ENCODE peak calls at places on chromosomes 7 and 10, in four cellular contexts. One of them, this sample, is unnamed.

GRCh38 chr10:129385600-129385999 is 81.4 kb upstream of the MGMT start:
- DNase-seq in uterus: no peak
- DNase-seq in fibroblast of pulmonary artery: no peak
- DNase-seq in astrocyte: no peak
- DNase-seq in this sample: no peak

GRCh38 chr10:1402821-1403507 is 334.4 kb downstream of the ADARB2 start:
- DNase-seq in fibroblast of pulmonary artery: no peak
- DNase-seq in astrocyte: no peak
- DNase-seq in uterus: no peak
- DNase-seq in this sample: no peak

GRCh38 chr10:100006241-100006886 is 3.4 kb downstream of the DNMBP start:
- DNase-seq in uterus: peak; percentile 28
- DNase-seq in astrocyte: peak; percentile 97
- DNase-seq in fibroblast of pulmonary artery: peak; percentile 93
- DNase-seq in this sample: peak; percentile 97

GRCh38 chr7:135210818-135211178 is 528 bp downstream of the WDR91 start:
- DNase-seq in fibroblast of pulmonary artery: peak; percentile 26
- DNase-seq in uterus: no peak
- DNase-seq in astrocyte: no peak
- DNase-seq in this sample: peak; percentile 29

GRCh38 chr7:136079478-136079892 is 102.3 kb upstream of the MTPN start:
- DNase-seq in fibroblast of pulmonary artery: no peak
- DNase-seq in uterus: no peak
- DNase-seq in astrocyte: no peak
- DNase-seq in this sample: no peak

GRCh38 chr10:78185693-78186055 is 152.0 kb downstream of the RPS24 start:
- DNase-seq in fibroblast of pulmonary artery: peak; percentile 11
- DNase-seq in uterus: no peak
- DNase-seq in astrocyte: no peak
- DNase-seq in this sample: no peak

GRCh38 chr7:32266932-32267475 is 196.8 kb upstream of the PDE1C start:
- DNase-seq in fibroblast of pulmonary artery: no peak
- DNase-seq in astrocyte: no peak
- DNase-seq in uterus: no peak
- DNase-seq in this sample: no peak

GRCh38 chr10:69864321-69864720 is 62.6 kb downstream of the COL13A1 start:
- DNase-seq in astrocyte: peak; percentile 93
- DNase-seq in fibroblast of pulmonary artery: peak; percentile 89
- DNase-seq in uterus: no peak
- DNase-seq in this sample: peak; percentile 81

GRCh38 chr7:147048864-147049263 is 932.3 kb downstream of the CNTNAP2 start:
- DNase-seq in fibroblast of pulmonary artery: no peak
- DNase-seq in astrocyte: no peak
- DNase-seq in uterus: no peak
- DNase-seq in this sample: no peak

GRCh38 chr7:43692582-43693373 is 36.5 kb downstream of the COA1 start:
- DNase-seq in fibroblast of pulmonary artery: no peak
- DNase-seq in uterus: no peak
- DNase-seq in astrocyte: no peak
- DNase-seq in this sample: no peak

GRCh38 chr7:45203947-45204445 is 46.4 kb downstream of the RAMP3 start:
- DNase-seq in uterus: no peak
- DNase-seq in fibroblast of pulmonary artery: peak; percentile 63
- DNase-seq in astrocyte: no peak
- DNase-seq in this sample: peak; percentile 19
- H3K4me3 ChIP-seq in uterus: no peak overlapping the region
- H3K4me3 ChIP-seq in fibroblast of pulmonary artery: peak overlapping the region; percentile 31
- H3K4me3 ChIP-seq in astrocyte: no peak overlapping the region
- H3K4me3 ChIP-seq in this sample: peak overlapping the region; percentile 5

GRCh38 chr7:55073051-55073511 is 54.3 kb downstream of the EGFR start:
- DNase-seq in astrocyte: peak; percentile 77
- DNase-seq in fibroblast of pulmonary artery: no peak
- DNase-seq in uterus: no peak
- DNase-seq in this sample: no peak

GRCh38 chr7:55075464-55075971 is 56.7 kb downstream of the EGFR start:
- DNase-seq in uterus: peak; percentile 63
- DNase-seq in astrocyte: no peak
- DNase-seq in fibroblast of pulmonary artery: peak; percentile 46
- DNase-seq in this sample: peak; percentile 64

GRCh38 chr7:55072251-55072650 is 53.4 kb downstream of the EGFR start:
- DNase-seq in fibroblast of pulmonary artery: no peak
- DNase-seq in astrocyte: no peak
- DNase-seq in uterus: no peak
- DNase-seq in this sample: no peak

GRCh38 chr7:55071411-55072188 is 52.8 kb downstream of the EGFR start:
- DNase-seq in uterus: no peak
- DNase-seq in astrocyte: peak; percentile 60
- DNase-seq in fibroblast of pulmonary artery: no peak
- DNase-seq in this sample: peak; percentile 79

DNA sequence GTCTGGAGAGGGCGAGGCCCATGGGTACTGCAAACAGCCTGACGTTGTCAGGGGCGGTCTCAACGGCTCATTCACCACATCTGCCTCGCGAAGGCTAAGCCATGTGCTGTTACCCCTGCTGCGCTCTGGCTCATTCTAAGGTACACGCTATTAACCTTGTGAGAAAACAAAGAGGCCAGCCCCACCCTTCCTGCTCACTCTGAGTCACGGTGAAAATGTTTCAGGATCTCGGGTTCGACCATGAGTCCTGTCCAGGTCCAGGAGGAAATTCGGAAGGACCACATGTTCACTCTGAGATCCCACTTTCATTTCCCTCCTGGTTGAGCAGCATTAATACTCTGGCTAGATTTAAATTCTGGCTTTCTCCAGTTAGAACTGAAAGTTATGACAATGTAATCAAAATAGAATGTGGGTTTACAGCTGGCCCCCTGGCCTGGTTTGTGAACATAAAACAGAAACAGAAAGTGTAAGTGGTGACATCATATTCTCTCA is 55.2 kb downstream of the EGFR start:
- DNase-seq in astrocyte: peak; percentile 88
- DNase-seq in fibroblast of pulmonary artery: peak; percentile 68
- DNase-seq in uterus: no peak
- DNase-seq in this sample: peak; percentile 96
- H3K4me3 ChIP-seq in astrocyte: peak overlapping the region; percentile 38
- H3K4me3 ChIP-seq in fibroblast of pulmonary artery: peak overlapping the region; percentile 42
- H3K4me3 ChIP-seq in uterus: no peak overlapping the region
- H3K4me3 ChIP-seq in this sample: peak overlapping the region; percentile 29

DNA sequence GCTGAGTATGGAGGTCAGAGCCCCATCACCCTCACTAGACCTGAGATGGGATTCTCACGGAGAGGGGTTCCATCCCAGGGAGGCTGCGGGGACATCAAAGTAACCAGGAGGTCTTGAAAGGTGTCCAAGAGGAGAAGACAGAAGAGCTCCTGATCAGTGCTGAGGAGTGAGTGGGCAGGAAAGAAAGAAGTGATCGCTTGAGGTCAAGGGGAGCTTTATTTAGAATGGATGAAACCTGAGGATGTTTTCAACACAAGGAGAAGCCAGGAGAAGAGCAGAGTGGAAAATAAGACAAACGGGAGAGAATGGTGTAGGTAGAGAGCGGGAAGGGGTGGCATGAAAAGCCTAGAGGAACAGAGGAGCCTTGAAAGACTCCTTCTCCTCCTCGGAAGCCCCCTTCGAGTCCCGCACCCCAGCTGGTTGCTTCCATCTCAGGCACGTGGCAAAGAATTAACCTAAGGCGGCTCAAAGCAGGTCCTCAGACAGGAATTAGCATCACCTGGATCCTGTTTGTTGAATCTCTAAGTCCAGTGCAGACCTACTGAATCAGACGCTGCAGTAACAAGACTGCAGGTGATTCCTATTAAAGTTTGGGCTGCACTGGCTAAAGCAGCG is 5.8 kb downstream of the SVIL start:
- DNase-seq in uterus: no peak
- DNase-seq in fibroblast of pulmonary artery: no peak
- DNase-seq in astrocyte: no peak
- DNase-seq in this sample: no peak
- H3K4me3 ChIP-seq in uterus: no peak overlapping the region
- H3K4me3 ChIP-seq in fibroblast of pulmonary artery: no peak overlapping the region
- H3K4me3 ChIP-seq in astrocyte: no peak overlapping the region
- H3K4me3 ChIP-seq in this sample: no peak overlapping the region

DNA sequence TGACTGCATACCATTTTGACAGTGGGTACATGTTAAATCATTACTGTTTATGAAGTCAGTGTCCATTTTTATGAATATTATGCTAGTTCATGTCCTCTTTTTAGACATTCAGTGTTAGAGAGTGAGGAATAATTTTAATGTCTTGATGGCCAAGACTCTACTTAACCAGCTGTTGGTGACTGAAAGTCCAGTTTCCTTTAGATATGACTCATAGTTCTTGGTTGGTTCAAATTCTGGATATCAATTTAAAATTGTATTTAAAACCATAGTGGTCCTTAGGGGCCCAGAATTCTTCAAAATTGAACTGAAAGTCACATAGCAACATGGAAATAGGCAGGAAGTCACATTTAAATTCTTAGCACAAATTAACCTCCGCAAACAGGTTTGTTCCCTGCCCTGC is 196.5 kb upstream of the PRPS1L1 start:
- DNase-seq in fibroblast of pulmonary artery: no peak
- DNase-seq in uterus: no peak
- DNase-seq in astrocyte: no peak
- DNase-seq in this sample: no peak
- H3K4me3 ChIP-seq in fibroblast of pulmonary artery: no peak overlapping the region
- H3K4me3 ChIP-seq in uterus: no peak overlapping the region
- H3K4me3 ChIP-seq in astrocyte: no peak overlapping the region
- H3K4me3 ChIP-seq in this sample: no peak overlapping the region

GRCh38 chr7:91266067-91266930 is 2.1 kb downstream of the FZD1 start:
- DNase-seq in uterus: no peak
- DNase-seq in astrocyte: peak; percentile 20
- DNase-seq in fibroblast of pulmonary artery: no peak
- DNase-seq in this sample: peak; percentile 38
- H3K4me3 ChIP-seq in uterus: peak overlapping the region; percentile 62
- H3K4me3 ChIP-seq in astrocyte: peak overlapping the region; percentile 85
- H3K4me3 ChIP-seq in fibroblast of pulmonary artery: peak overlapping the region; percentile 76
- H3K4me3 ChIP-seq in this sample: peak overlapping the region; percentile 71

GRCh38 chr7:127702253-127702652 is 50.3 kb downstream of the SND1 start:
- DNase-seq in astrocyte: no peak
- DNase-seq in fibroblast of pulmonary artery: no peak
- DNase-seq in uterus: no peak
- DNase-seq in this sample: no peak
- H3K4me3 ChIP-seq in astrocyte: no peak overlapping the region
- H3K4me3 ChIP-seq in fibroblast of pulmonary artery: no peak overlapping the region
- H3K4me3 ChIP-seq in uterus: no peak overlapping the region
- H3K4me3 ChIP-seq in this sample: no peak overlapping the region

GRCh38 chr7:106038916-106039315 is 73.2 kb downstream of the SYPL1 start:
- DNase-seq in uterus: no peak
- DNase-seq in fibroblast of pulmonary artery: no peak
- DNase-seq in astrocyte: no peak
- DNase-seq in this sample: no peak

GRCh38 chr7:106041140-106041717 is 70.9 kb downstream of the SYPL1 start:
- DNase-seq in uterus: no peak
- DNase-seq in fibroblast of pulmonary artery: peak; percentile 42
- DNase-seq in astrocyte: no peak
- DNase-seq in this sample: peak; percentile 36

GRCh38 chr7:106039486-106040060 is 72.5 kb downstream of the SYPL1 start:
- DNase-seq in uterus: peak; percentile 85
- DNase-seq in fibroblast of pulmonary artery: peak; percentile 69
- DNase-seq in astrocyte: peak; percentile 73
- DNase-seq in this sample: peak; percentile 81

GRCh38 chr7:106045139-106045538 is 67.0 kb downstream of the SYPL1 start:
- DNase-seq in uterus: no peak
- DNase-seq in astrocyte: no peak
- DNase-seq in fibroblast of pulmonary artery: no peak
- DNase-seq in this sample: no peak

GRCh38 chr7:106042196-106042611 is 69.9 kb downstream of the SYPL1 start:
- DNase-seq in astrocyte: no peak
- DNase-seq in fibroblast of pulmonary artery: no peak
- DNase-seq in uterus: no peak
- DNase-seq in this sample: peak; percentile 59
- H3K4me3 ChIP-seq in astrocyte: no peak overlapping the region
- H3K4me3 ChIP-seq in fibroblast of pulmonary artery: no peak overlapping the region
- H3K4me3 ChIP-seq in uterus: no peak overlapping the region
- H3K4me3 ChIP-seq in this sample: no peak overlapping the region

DNA sequence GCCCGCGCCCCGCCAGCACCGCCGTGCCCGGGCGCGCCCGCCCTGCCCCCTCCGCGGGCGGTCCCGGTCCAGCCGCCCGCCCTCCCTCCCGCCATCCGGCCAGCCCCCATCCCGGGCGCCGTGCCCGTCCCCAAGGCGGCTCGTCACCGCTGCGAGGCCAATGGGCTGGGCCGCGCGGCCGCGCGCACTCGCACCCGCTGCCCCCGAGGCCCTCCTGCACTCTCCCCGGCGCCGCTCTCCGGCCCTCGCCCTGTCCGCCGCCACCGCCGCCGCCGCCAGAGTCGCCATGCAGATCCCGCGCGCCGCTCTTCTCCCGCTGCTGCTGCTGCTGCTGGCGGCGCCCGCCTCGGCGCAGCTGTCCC is at the start of gene HTRA1:
- DNase-seq in uterus: peak; percentile 80
- DNase-seq in astrocyte: no peak
- DNase-seq in fibroblast of pulmonary artery: peak; percentile 70
- DNase-seq in this sample: peak; percentile 83
- H3K4me3 ChIP-seq in uterus: peak within 1 kb of the TSS; percentile 85
- H3K4me3 ChIP-seq in astrocyte: peak within 1 kb of the TSS; percentile 74
- H3K4me3 ChIP-seq in fibroblast of pulmonary artery: peak within 1 kb of the TSS; percentile 72
- H3K4me3 ChIP-seq in this sample: peak within 1 kb of the TSS; percentile 73

GRCh38 chr7:105639677-105640493 is 58.6 kb upstream of the EFCAB10 start:
- DNase-seq in uterus: no peak
- DNase-seq in fibroblast of pulmonary artery: no peak
- DNase-seq in astrocyte: no peak
- DNase-seq in this sample: no peak

GRCh38 chr7:105637755-105638154 is 56.5 kb upstream of the EFCAB10 start:
- DNase-seq in astrocyte: no peak
- DNase-seq in uterus: no peak
- DNase-seq in fibroblast of pulmonary artery: no peak
- DNase-seq in this sample: no peak

GRCh38 chr7:105638324-105638723 is 57.0 kb upstream of the EFCAB10 start:
- DNase-seq in astrocyte: no peak
- DNase-seq in fibroblast of pulmonary artery: no peak
- DNase-seq in uterus: no peak
- DNase-seq in this sample: no peak

GRCh38 chr7:105636982-105637381 is 55.7 kb upstream of the EFCAB10 start:
- DNase-seq in astrocyte: no peak
- DNase-seq in uterus: no peak
- DNase-seq in fibroblast of pulmonary artery: no peak
- DNase-seq in this sample: no peak

DNA sequence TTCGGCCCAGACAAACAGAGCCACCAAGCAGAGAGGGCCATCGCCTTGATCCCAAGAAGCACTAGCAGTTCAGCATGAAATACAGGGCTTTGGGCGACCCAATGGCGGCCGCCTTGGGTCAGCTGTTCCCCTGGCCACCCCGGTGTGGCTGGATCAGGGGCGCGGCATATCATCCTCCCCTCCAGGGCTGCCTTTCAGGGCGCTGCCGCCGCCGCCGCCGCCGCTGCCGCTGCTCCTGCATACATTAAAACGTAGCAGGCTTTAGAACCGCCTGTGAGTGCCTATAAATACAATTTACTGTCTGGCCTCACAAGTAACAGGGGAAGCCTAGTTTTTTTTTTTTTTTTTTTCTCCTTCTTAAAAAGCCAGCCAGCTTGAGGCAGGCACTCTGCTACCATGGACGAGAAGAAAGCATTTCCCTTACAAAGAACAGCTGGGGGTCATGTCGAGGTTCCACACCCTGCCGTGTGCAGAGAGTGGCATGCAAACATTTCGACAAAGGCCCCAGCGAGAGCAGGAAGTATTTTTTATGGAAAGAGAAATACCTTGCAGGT is 57.7 kb upstream of the EFCAB10 start:
- DNase-seq in astrocyte: no peak
- DNase-seq in uterus: no peak
- DNase-seq in fibroblast of pulmonary artery: no peak
- DNase-seq in this sample: no peak
- H3K4me3 ChIP-seq in astrocyte: no peak overlapping the region
- H3K4me3 ChIP-seq in uterus: no peak overlapping the region
- H3K4me3 ChIP-seq in fibroblast of pulmonary artery: no peak overlapping the region
- H3K4me3 ChIP-seq in this sample: no peak overlapping the region

This sample was measured in cardiac fibroblast.